ENCODE peak calls at places on chromosomes 11 and 22, in five cellular contexts. G is tibial nerve; T is neural progenitor cell; E is CD8-positive, alpha-beta memory T cell; F is GM23338. Y is an unnamed sample.

GRCh38 chr22:32801436-32802290 is at the start of gene TIMP3:
- DNase-seq in E (no peak), F (peak; percentile 90), G (peak; percentile 92), T (peak; percentile 92), Y (peak; percentile 87)

GRCh38 chr11:13883042-13883441 is 79.5 kb upstream of the SPON1 start:
- DNase-seq in T (no peak), E (no peak), F (no peak), G (no peak), Y (no peak)

GRCh38 chr11:65274734-65275682 is 13.2 kb downstream of the POLA2 start:
- DNase-seq in E (peak; percentile 4), F (peak; percentile 83), T (peak; percentile 77), G (peak; percentile 62), Y (peak; percentile 76)

GRCh38 chr11:63769719-63770443 is 1.3 kb upstream of the ZFTA start:
- DNase-seq in T (peak; percentile 64), E (no peak), F (peak; percentile 58), G (no peak), Y (peak; percentile 76)

GRCh38 chr22:48099251-48099650 is 1336.8 kb downstream of the TBC1D22A start:
- DNase-seq in T (no peak), F (no peak), G (no peak), E (no peak), Y (peak; percentile 70)

GRCh38 chr11:13781153-13781552 is 112.7 kb downstream of the FAR1 start:
- DNase-seq in E (no peak), F (peak; percentile 19), T (no peak), G (no peak), Y (no peak)

GRCh38 chr11:77590194-77590591 is 440 bp downstream of the AQP11 start:
- DNase-seq in F (peak; percentile 76), G (no peak), E (no peak), T (peak; percentile 62), Y (no peak)

GRCh38 chr11:95608093-95608492 is 181.5 kb downstream of the FAM76B start:
- DNase-seq in E (no peak), T (peak; percentile 45), G (no peak), F (peak; percentile 13), Y (no peak)

GRCh38 chr22:24982301-24983056 is 30.0 kb downstream of the KIAA1671 start:
- DNase-seq in F (no peak), T (no peak), G (no peak), E (no peak), Y (no peak)

GRCh38 chr11:47553417-47553746 is 450 bp upstream of the CELF1 start:
- DNase-seq in T (no peak), G (peak; percentile 18), E (no peak), F (no peak), Y (no peak)

GRCh38 chr11:69878927-69879733 is 59.9 kb upstream of the FGF3 start:
- DNase-seq in E (no peak), T (no peak), G (no peak), F (no peak), Y (no peak)

GRCh38 chr22:43263645-43264514 is 76.9 kb upstream of the TTLL12 start:
- DNase-seq in G (no peak), E (peak; percentile 72), F (no peak), T (no peak), Y (no peak)

GRCh38 chr11:128776434-128777284 is 82.8 kb downstream of the FLI1 start:
- DNase-seq in E (no peak), T (peak; percentile 78), G (no peak), F (peak; percentile 93), Y (peak; percentile 58)

GRCh38 chr11:95084509-95084908 is 5.1 kb upstream of the ENDOD1 start:
- DNase-seq in G (no peak), E (no peak), T (no peak), F (no peak), Y (no peak)

GRCh38 chr11:104151404-104152204 is 12.3 kb downstream of the PDGFD start:
- DNase-seq in F (no peak), E (no peak), G (no peak), T (no peak), Y (no peak)

GRCh38 chr11:46930089-46930488 is 6.5 kb upstream of the CSTPP1 start:
- DNase-seq in F (no peak), E (no peak), G (no peak), T (no peak), Y (no peak)

GRCh38 chr11:6431861-6432260 is 8.9 kb downstream of the HPX start:
- DNase-seq in E (no peak), T (no peak), F (no peak), G (no peak), Y (no peak)

GRCh38 chr11:66639066-66639813 is 737 bp downstream of the RBM4 start:
- DNase-seq in T (no peak), G (no peak), E (peak; percentile 31), F (peak; percentile 35), Y (peak; percentile 78)

GRCh38 chr11:46367244-46367915 is 14.1 kb upstream of the MDK start:
- DNase-seq in E (peak; percentile 67), T (peak; percentile 84), G (peak; percentile 59), F (peak; percentile 86), Y (peak; percentile 89)

GRCh38 chr11:79076526-79077115 is 364.2 kb downstream of the TENM4 start:
- DNase-seq in T (peak; percentile 57), F (peak; percentile 75), G (peak; percentile 30), E (no peak), Y (peak; percentile 78)

GRCh38 chr11:119205080-119205479 is 1.1 kb upstream of the CBL start:
- DNase-seq in F (peak; percentile 23), G (no peak), E (no peak), T (no peak), Y (no peak)

GRCh38 chr11:110362916-110363574 is 66.6 kb upstream of the RDX start:
- DNase-seq in F (peak; percentile 44), E (no peak), G (no peak), T (peak; percentile 81), Y (no peak)

GRCh38 chr11:14317659-14318325 is 41.2 kb downstream of the RRAS2 start:
- DNase-seq in F (no peak), E (no peak), T (no peak), G (no peak), Y (no peak)

GRCh38 chr22:19275104-19275503 is 16.4 kb downstream of the CLTCL1 start:
- DNase-seq in G (no peak), E (no peak), T (no peak), F (no peak), Y (no peak)

GRCh38 chr22:37330200-37331033 is 48.1 kb downstream of the CYTH4 start:
- DNase-seq in F (peak; percentile 97), T (peak; percentile 98), G (no peak), E (no peak), Y (no peak)

GRCh38 chr11:119573858-119574257 is 150.9 kb upstream of the THY1 start:
- DNase-seq in G (no peak), T (no peak), E (no peak), F (no peak), Y (no peak)

GRCh38 chr11:118171274-118172062 is 5.0 kb downstream of the SCN2B start:
- DNase-seq in G (peak; percentile 37), F (peak; percentile 94), T (peak; percentile 91), E (peak; percentile 62), Y (peak; percentile 89)
- H3K36me3 ChIP-seq in G (peaks cover 5% of the 10 kb centered on the region), F (no peaks in the 10 kb centered on the region), T (no peaks in the 10 kb centered on the region), E (no peaks in the 10 kb centered on the region), Y (no peaks in the 10 kb centered on the region)

GRCh38 chr11:208177-208916 is 839 bp downstream of the RIC8A start:
- DNase-seq in T (peak; percentile 92), G (peak; percentile 58), E (peak; percentile 80), F (peak; percentile 90), Y (peak; percentile 93)
- H3K36me3 ChIP-seq in T (no peaks in the 10 kb centered on the region), G (peaks cover 62% of the 10 kb centered on the region), E (peaks cover 68% of the 10 kb centered on the region), F (peaks cover 5% of the 10 kb centered on the region), Y (no peaks in the 10 kb centered on the region)

DNA sequence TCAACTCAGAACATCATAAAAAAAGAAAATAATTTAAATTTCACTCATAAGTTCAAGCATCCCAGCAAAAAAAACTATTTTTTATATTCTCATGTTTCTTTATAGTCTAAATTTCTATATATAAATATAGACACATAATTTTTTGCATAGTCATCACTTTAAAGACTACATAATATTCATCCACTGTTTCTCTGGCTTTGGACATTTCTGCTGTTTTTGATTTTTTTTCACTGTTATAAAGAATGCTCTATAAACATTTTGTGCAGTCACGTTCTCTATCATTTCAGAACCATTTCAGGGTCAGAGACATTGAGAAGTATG is 59.7 kb upstream of the CLPB start:
- DNase-seq in T (no peak), E (no peak), F (no peak), G (no peak), Y (no peak)
- H3K36me3 ChIP-seq in T (no peaks in the 10 kb centered on the region), E (no peaks in the 10 kb centered on the region), F (no peaks in the 10 kb centered on the region), G (no peaks in the 10 kb centered on the region), Y (no peaks in the 10 kb centered on the region)

GRCh38 chr22:50436841-50437341 is 37.9 kb downstream of the SBF1 start:
- DNase-seq in F (no peak), E (no peak), T (no peak), G (no peak), Y (no peak)
- H3K36me3 ChIP-seq in F (no peaks in the 10 kb centered on the region), E (peaks cover 11% of the 10 kb centered on the region), T (no peaks in the 10 kb centered on the region), G (peaks cover 86% of the 10 kb centered on the region), Y (peaks cover 14% of the 10 kb centered on the region)

GRCh38 chr22:41398921-41399320 is 17.2 kb downstream of the TEF start:
- DNase-seq in T (no peak), E (no peak), F (peak; percentile 45), G (no peak), Y (no peak)

GRCh38 chr22:41394012-41394356 is 12.2 kb downstream of the TEF start:
- DNase-seq in G (no peak), F (no peak), E (no peak), T (no peak), Y (no peak)

GRCh38 chr22:41397143-41397811 is 15.5 kb downstream of the TEF start:
- DNase-seq in T (no peak), G (no peak), F (no peak), E (no peak), Y (no peak)

GRCh38 chr22:41395531-41396240 is 13.9 kb downstream of the TEF start:
- DNase-seq in F (no peak), E (no peak), G (no peak), T (no peak), Y (no peak)
- H3K36me3 ChIP-seq in F (no peaks in the 10 kb centered on the region), E (peaks cover 9% of the 10 kb centered on the region), G (peaks cover 72% of the 10 kb centered on the region), T (no peaks in the 10 kb centered on the region), Y (peaks cover 10% of the 10 kb centered on the region)

GRCh38 chr11:19966927-19967326 is 193.3 kb downstream of the DBX1 start:
- DNase-seq in T (no peak), F (no peak), G (no peak), E (no peak), Y (no peak)
- H3K36me3 ChIP-seq in T (no peaks in the 10 kb centered on the region), F (no peaks in the 10 kb centered on the region), G (peaks cover 32% of the 10 kb centered on the region), E (no peaks in the 10 kb centered on the region), Y (peaks cover 10% of the 10 kb centered on the region)

GRCh38 chr11:116847612-116848011 is 10.2 kb upstream of the APOA1 start:
- DNase-seq in E (no peak), F (no peak), G (no peak), T (no peak), Y (no peak)
- H3K36me3 ChIP-seq in E (peaks cover 19% of the 10 kb centered on the region), F (no peaks in the 10 kb centered on the region), G (peaks cover 71% of the 10 kb centered on the region), T (no peaks in the 10 kb centered on the region), Y (no peaks in the 10 kb centered on the region)

DNA sequence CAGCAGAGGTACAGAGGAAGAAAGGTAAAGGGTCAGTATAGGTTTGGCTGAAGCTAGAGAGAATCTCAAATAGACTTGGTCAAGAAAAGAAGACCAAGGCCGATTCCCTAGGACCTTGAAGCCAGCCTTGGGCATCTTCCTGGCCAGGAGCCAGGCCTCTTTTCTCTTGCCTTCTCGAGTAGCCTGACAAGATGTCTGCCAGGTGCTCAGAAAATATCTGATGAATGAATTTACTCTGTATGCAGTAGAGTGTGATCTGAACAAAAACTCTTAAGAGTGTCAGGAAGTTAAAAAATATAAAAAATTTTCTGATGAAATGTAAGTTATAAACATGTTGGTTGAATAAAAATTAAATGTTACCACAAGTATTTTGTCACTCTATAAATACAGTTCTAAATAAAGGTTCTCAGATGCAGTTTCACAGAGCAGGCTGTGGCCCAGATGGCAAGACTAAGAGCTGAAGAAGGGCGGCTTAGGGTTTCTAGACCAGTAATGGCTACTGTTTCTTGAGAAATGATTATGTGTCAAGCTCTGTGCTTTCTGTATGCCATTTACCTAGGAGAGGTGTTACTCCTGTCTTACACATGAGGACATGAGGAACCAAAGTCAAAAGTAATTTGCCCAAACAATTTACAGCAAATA is 98.1 kb downstream of the ATXN10 start:
- DNase-seq in E (no peak), T (no peak), G (no peak), F (no peak), Y (no peak)
- H3K36me3 ChIP-seq in E (no peaks in the 10 kb centered on the region), T (peaks cover 7% of the 10 kb centered on the region), G (peaks cover 38% of the 10 kb centered on the region), F (no peaks in the 10 kb centered on the region), Y (no peaks in the 10 kb centered on the region)